ENCODE peak calls at places on chromosome 4, in seven cellular contexts. Q, B, U, Y, G, T and L are unnamed samples.

GRCh38 chr4:38322709-38323108 is 341.3 kb upstream of the KLF3 start:
- DNase-seq in Q (no peak), B (no peak), U (peak; percentile 87), Y (no peak), G (peak; percentile 27), T (no peak), L (no peak)

GRCh38 chr4:1248262-1249147 is at the start of gene CTBP1:
- DNase-seq in Q (peak; percentile 84), B (peak; percentile 70), U (peak; percentile 83), Y (peak; percentile 92), G (peak; percentile 62), T (peak; percentile 67), L (peak; percentile 98)

GRCh38 chr4:25532579-25532978 is 123.1 kb upstream of the SLC34A2 start:
- DNase-seq in Q (no peak), B (no peak), U (no peak), Y (no peak), G (peak; percentile 81), T (no peak), L (no peak)

GRCh38 chr4:100421356-100421978 is 96.4 kb downstream of the EMCN start:
- DNase-seq in Q (no peak), B (no peak), U (peak; percentile 31), Y (no peak), G (peak; percentile 57), T (no peak), L (no peak)

GRCh38 chr4:67861513-67861912 is 22.3 kb downstream of the TMPRSS11D start:
- DNase-seq in Q (no peak), B (no peak), U (no peak), Y (no peak), G (peak; percentile 90), T (no peak), L (no peak)

GRCh38 chr4:156971623-156972369 is at the start of gene PDGFC:
- DNase-seq in Q (peak; percentile 67), B (peak; percentile 80), U (peak; percentile 65), Y (no peak), G (no peak), T (peak; percentile 89), L (peak; percentile 47)

GRCh38 chr4:77619408-77619807 is 13.8 kb downstream of the CXCL13 start:
- DNase-seq in Q (no peak), B (no peak), U (no peak), Y (no peak), G (no peak), T (no peak), L (no peak)

GRCh38 chr4:93199492-93199891 is 629.1 kb upstream of the ATOH1 start:
- DNase-seq in Q (no peak), B (no peak), U (peak; percentile 29), Y (no peak), G (peak; percentile 56), T (no peak), L (peak; percentile 24)

GRCh38 chr4:66430856-66431255 is 760.6 kb upstream of the EPHA5 start:
- DNase-seq in Q (no peak), B (no peak), U (peak; percentile 17), Y (no peak), G (peak; percentile 4), T (no peak), L (no peak)

GRCh38 chr4:185396724-185397402 is at the start of gene ANKRD37:
- DNase-seq in Q (peak; percentile 62), B (peak; percentile 64), U (peak; percentile 19), Y (peak; percentile 18), G (peak; percentile 65), T (peak; percentile 21), L (no peak)

GRCh38 chr4:55866973-55867574 is 13.6 kb downstream of the EXOC1 start:
- DNase-seq in Q (no peak), B (no peak), U (peak; percentile 74), Y (no peak), G (peak; percentile 75), T (no peak), L (peak; percentile 38)

GRCh38 chr4:22970665-22971064 is 277.9 kb downstream of the GBA3 start:
- DNase-seq in Q (no peak), B (no peak), U (no peak), Y (no peak), G (no peak), T (no peak), L (no peak)

GRCh38 chr4:124018383-124019317 is 622.1 kb downstream of the SPRY1 start:
- DNase-seq in Q (peak; percentile 19), B (peak; percentile 42), U (peak; percentile 37), Y (no peak), G (no peak), T (no peak), L (peak; percentile 32)

GRCh38 chr4:186729856-186730255 is 6.2 kb upstream of the FAT1 start:
- DNase-seq in Q (no peak), B (no peak), U (no peak), Y (no peak), G (peak; percentile 26), T (no peak), L (no peak)

GRCh38 chr4:162163892-162164759 is at the start of gene FSTL5:
- DNase-seq in Q (peak; percentile 31), B (peak; percentile 51), U (peak; percentile 2), Y (no peak), G (peak; percentile 60), T (peak; percentile 87), L (peak; percentile 42)

GRCh38 chr4:116598980-116599789 is 486.2 kb downstream of the TRAM1L1 start:
- DNase-seq in Q (no peak), B (no peak), U (no peak), Y (no peak), G (no peak), T (no peak), L (no peak)

GRCh38 chr4:116603096-116603495 is 482.3 kb downstream of the TRAM1L1 start:
- DNase-seq in Q (no peak), B (no peak), U (no peak), Y (no peak), G (peak; percentile 62), T (no peak), L (no peak)

GRCh38 chr4:116598155-116598979 is 487.0 kb downstream of the TRAM1L1 start:
- DNase-seq in Q (no peak), B (no peak), U (no peak), Y (no peak), G (no peak), T (no peak), L (no peak)

DNA sequence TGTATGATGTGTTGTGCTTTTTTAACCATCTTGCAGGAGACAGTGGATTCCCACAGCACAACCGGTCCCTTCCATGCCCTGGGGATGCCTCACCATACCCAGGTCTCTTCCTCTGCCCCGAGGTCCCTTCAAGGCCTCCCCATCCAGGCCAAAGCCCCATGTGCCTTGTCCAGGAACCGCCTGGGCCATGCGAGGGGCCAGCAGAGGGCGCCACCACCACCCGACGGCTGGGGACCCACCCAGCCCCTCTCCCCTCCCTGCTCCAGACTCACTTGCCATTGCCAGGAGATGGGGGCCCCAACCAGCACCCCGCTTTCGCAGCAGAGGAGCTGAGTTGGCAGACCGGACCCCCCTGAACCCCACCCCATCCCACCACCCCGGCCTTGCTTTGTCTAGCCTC is 485.5 kb downstream of the TRAM1L1 start:
- DNase-seq in Q (no peak), B (no peak), U (no peak), Y (no peak), G (no peak), T (no peak), L (peak; percentile 32)
- TF ChIP-seq CTCF in Q (no peak), B (no peak), U (no peak), Y (no peak), G (no peak), T (no peak), L (peak; percentile 33)

GRCh38 chr4:46999584-46999983 is 6.2 kb upstream of the GABRA4 start:
- DNase-seq in Q (no peak), B (no peak), U (peak; percentile 80), Y (no peak), G (peak; percentile 6), T (no peak), L (no peak)

GRCh38 chr4:47000406-47000805 is 7.0 kb upstream of the GABRA4 start:
- DNase-seq in Q (no peak), B (no peak), U (no peak), Y (no peak), G (no peak), T (no peak), L (no peak)

GRCh38 chr4:47002593-47002992 is 9.2 kb upstream of the GABRA4 start:
- DNase-seq in Q (no peak), B (no peak), U (peak; percentile 79), Y (no peak), G (peak; percentile 11), T (no peak), L (no peak)
- TF ChIP-seq CTCF in Q (no peak), B (no peak), U (peak; percentile 68), Y (no peak), G (no peak), T (peak; percentile 33), L (peak; percentile 10)

GRCh38 chr4:102227388-102227787 is 117.9 kb downstream of the SLC39A8 start:
- DNase-seq in Q (no peak), B (no peak), U (no peak), Y (no peak), G (no peak), T (no peak), L (no peak)

GRCh38 chr4:102234243-102234838 is 110.9 kb downstream of the SLC39A8 start:
- DNase-seq in Q (no peak), B (no peak), U (no peak), Y (no peak), G (no peak), T (no peak), L (no peak)

DNA sequence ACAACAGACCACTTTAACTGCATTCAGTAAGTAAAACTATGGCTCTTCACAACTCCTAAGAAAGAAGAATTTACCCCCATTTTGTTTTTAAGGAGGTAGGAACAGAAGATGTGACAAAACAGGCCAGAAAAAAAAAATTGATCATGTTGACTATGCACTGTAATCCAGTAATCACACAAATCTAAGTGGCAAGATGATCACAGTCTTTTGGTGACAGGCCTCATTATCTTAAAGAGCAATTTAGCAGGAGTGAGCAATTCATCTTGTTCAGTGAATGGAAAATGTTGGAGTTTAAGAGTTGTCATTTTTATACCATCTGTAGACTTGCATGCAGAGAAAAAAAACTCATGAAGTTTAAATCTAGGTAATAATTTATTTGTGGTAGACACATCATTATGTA is 115.1 kb downstream of the SLC39A8 start:
- DNase-seq in Q (no peak), B (no peak), U (no peak), Y (no peak), G (no peak), T (no peak), L (no peak)
- TF ChIP-seq CTCF in Q (no peak), B (no peak), U (no peak), Y (no peak), G (no peak), T (no peak), L (no peak)

DNA sequence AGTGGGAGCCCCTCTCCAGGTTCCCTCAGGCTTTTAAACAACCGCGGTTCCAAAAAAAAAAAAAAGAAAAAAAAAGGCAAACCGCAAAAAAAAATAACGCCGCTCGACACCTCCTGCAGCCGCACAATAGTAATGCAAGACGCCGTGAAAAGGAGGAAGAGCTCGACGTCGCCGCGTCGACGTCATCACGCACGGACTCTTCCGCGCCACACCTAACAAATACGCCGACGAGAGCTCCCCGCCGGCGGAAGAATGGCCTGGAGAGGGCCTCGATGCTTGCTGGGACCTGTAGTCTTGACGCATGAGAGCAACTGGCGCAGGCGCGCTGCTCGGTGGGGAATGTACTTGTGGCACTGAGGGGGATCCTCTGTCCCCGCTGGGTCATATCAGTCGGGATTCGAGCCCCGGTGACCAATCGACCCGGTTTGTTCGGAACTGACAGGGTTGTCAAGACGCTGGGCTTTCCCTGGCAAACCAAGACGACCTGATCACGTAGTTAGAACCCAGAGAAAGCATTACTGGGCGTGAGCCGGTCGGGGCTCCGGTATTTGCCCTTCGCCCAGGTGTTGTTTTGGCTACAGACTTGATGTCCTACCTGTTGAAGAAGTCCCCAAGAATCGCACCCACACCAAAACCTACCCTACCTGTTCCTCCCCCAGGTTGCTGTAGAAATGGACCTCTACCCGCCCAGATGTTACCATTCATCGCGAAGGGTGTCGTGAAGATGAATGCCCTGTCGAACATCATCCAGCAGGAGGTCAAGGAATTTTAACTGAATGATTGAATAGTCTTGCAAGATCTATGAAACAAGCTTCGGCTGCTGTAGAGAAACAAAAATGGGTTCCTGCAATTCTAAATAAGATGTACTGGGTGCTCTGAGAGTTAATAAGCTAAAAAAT is at the start of gene CBR4:
- DNase-seq in Q (peak; percentile 97), B (peak; percentile 98), U (peak; percentile 99), Y (peak; percentile 86), G (peak; percentile 97), T (peak; percentile 89), L (peak; percentile 89)
- TF ChIP-seq CTCF in Q (peak; percentile 22), B (peak; percentile 21), U (peak; percentile 40), Y (no peak), G (peak; percentile 29), T (peak; percentile 42), L (no peak)